ENCODE peak calls at places on chromosomes 13 and 19, in nine cellular contexts. B is stimulated activated CD8-positive, alpha-beta memory T cell treated with anti-CD3 and anti-CD28 coated beads, Interleukin-7, amount 100 ng/mL, for 24 hours; W is NCI-H748 treated with DMSO at 0.1 percent for 48 hours; T is activated naive CD4-positive, alpha-beta T cell treated with Interleukin-2 at 50 U/mL for 16 hours; Z is NCI-H1105; L is A549; M is stimulated activated CD4-positive, alpha-beta T cell treated with anti-CD3 and anti-CD28 coated beads, Interleukin-1b, Interleukin-23, amount 100 ng/mL, for 24 hours; F is pancreas; J is T-helper 22 cell. H is an unnamed sample.

GRCh38 chr19:1079566-1080111 is 12.7 kb downstream of the ARHGAP45 start:
- DNase-seq in B (no peak), W (no peak), T (peak; percentile 76), Z (no peak), L (no peak), M (no peak), F (peak; percentile 48), J (no peak), H (no peak)

GRCh38 chr19:18044825-18045304 is 36.9 kb downstream of the ARRDC2 start:
- DNase-seq in B (peak; percentile 81), W (no peak), T (peak; percentile 92), Z (no peak), L (no peak), M (peak; percentile 76), F (peak; percentile 56), J (peak; percentile 57), H (peak; percentile 74)

GRCh38 chr13:76690611-76691010 is 195.6 kb downstream of the KCTD12 start:
- DNase-seq in B (no peak), W (no peak), T (no peak), Z (no peak), L (no peak), M (no peak), F (no peak), J (no peak), H (no peak)

GRCh38 chr19:39419003-39419402 is 6.5 kb downstream of the PLEKHG2 start:
- DNase-seq in B (no peak), W (no peak), T (no peak), Z (no peak), L (no peak), M (no peak), F (no peak), J (no peak), H (no peak)

GRCh38 chr13:75798353-75799245 is 162.5 kb downstream of the LMO7 start:
- DNase-seq in B (no peak), W (no peak), T (no peak), Z (no peak), L (no peak), M (no peak), F (no peak), J (no peak), H (no peak)

GRCh38 chr13:113452942-113453901 is at the start of gene ADPRHL1:
- DNase-seq in B (no peak), W (no peak), T (no peak), Z (peak; percentile 6), L (no peak), M (no peak), F (no peak), J (no peak), H (peak; percentile 32)

GRCh38 chr19:46976845-46977320 is 42.8 kb upstream of the NPAS1 start:
- DNase-seq in B (no peak), W (no peak), T (no peak), Z (no peak), L (no peak), M (no peak), F (no peak), J (no peak), H (peak; percentile 39)

GRCh38 chr19:41871573-41872383 is 5.3 kb upstream of the CD79A start:
- DNase-seq in B (no peak), W (no peak), T (peak; percentile 69), Z (no peak), L (no peak), M (no peak), F (peak; percentile 34), J (peak; percentile 50), H (no peak)

GRCh38 chr13:23443878-23444277 is 10.4 kb upstream of the SACS start:
- DNase-seq in B (no peak), W (no peak), T (no peak), Z (no peak), L (no peak), M (no peak), F (no peak), J (no peak), H (no peak)

GRCh38 chr19:16185925-16186234 is 670 bp downstream of the FAM32A start:
- DNase-seq in B (no peak), W (no peak), T (no peak), Z (no peak), L (no peak), M (no peak), F (no peak), J (no peak), H (no peak)

GRCh38 chr19:347946-348861 is 3.6 kb upstream of the MIER2 start:
- DNase-seq in B (no peak), W (no peak), T (no peak), Z (no peak), L (no peak), M (no peak), F (no peak), J (no peak), H (no peak)

GRCh38 chr13:41919741-41920487 is 41.0 kb downstream of the VWA8 start:
- DNase-seq in B (no peak), W (no peak), T (no peak), Z (peak; percentile 40), L (no peak), M (no peak), F (no peak), J (no peak), H (no peak)

GRCh38 chr13:36453518-36453917 is 21.2 kb downstream of the CCNA1 start:
- DNase-seq in B (no peak), W (peak; percentile 27), T (no peak), Z (no peak), L (no peak), M (no peak), F (no peak), J (no peak), H (no peak)

GRCh38 chr13:32905063-32905863 is 111.0 kb upstream of the KL start:
- DNase-seq in B (no peak), W (no peak), T (no peak), Z (no peak), L (no peak), M (no peak), F (no peak), J (no peak), H (no peak)

GRCh38 chr19:40357655-40358054 is 9.2 kb downstream of the PLD3 start:
- DNase-seq in B (no peak), W (no peak), T (no peak), Z (no peak), L (no peak), M (no peak), F (no peak), J (no peak), H (no peak)

GRCh38 chr13:27036236-27036981 is 135.2 kb downstream of the USP12 start:
- DNase-seq in B (no peak), W (no peak), T (no peak), Z (no peak), L (peak; percentile 32), M (no peak), F (no peak), J (no peak), H (no peak)

GRCh38 chr19:11987405-11988231 is 22.8 kb downstream of the ZNF763 start:
- DNase-seq in B (peak; percentile 91), W (peak; percentile 64), T (peak; percentile 94), Z (peak; percentile 95), L (no peak), M (peak; percentile 91), F (peak; percentile 94), J (peak; percentile 75), H (peak; percentile 98)

GRCh38 chr19:18108897-18109296 is 11.3 kb downstream of the MAST3 start:
- DNase-seq in B (no peak), W (no peak), T (no peak), Z (no peak), L (no peak), M (no peak), F (no peak), J (no peak), H (no peak)

GRCh38 chr13:99380921-99381645 is 73.9 kb upstream of the GPR183 start:
- DNase-seq in B (peak; percentile 44), W (no peak), T (peak; percentile 70), Z (no peak), L (no peak), M (peak; percentile 50), F (no peak), J (no peak), H (no peak)

GRCh38 chr19:16232568-16232967 is 34.9 kb downstream of the AP1M1 start:
- DNase-seq in B (no peak), W (no peak), T (no peak), Z (no peak), L (no peak), M (no peak), F (no peak), J (no peak), H (no peak)

GRCh38 chr19:7478173-7478842 is 10.5 kb downstream of the PEX11G start:
- DNase-seq in B (no peak), W (no peak), T (no peak), Z (no peak), L (no peak), M (no peak), F (no peak), J (no peak), H (no peak)

GRCh38 chr19:50000038-50000890 is 24.9 kb downstream of the VRK3 start:
- DNase-seq in B (no peak), W (no peak), T (no peak), Z (no peak), L (no peak), M (no peak), F (no peak), J (no peak), H (no peak)

GRCh38 chr19:6521718-6522646 is 8.8 kb upstream of the TNFSF9 start:
- DNase-seq in B (no peak), W (no peak), T (peak; percentile 70), Z (no peak), L (no peak), M (no peak), F (no peak), J (peak; percentile 26), H (no peak)

GRCh38 chr19:54418030-54418929 is 3.0 kb downstream of the TTYH1 start:
- DNase-seq in B (no peak), W (no peak), T (no peak), Z (no peak), L (no peak), M (no peak), F (no peak), J (no peak), H (peak; percentile 62)

GRCh38 chr19:5624154-5624663 is 1.3 kb downstream of the SAFB start:
- DNase-seq in B (no peak), W (no peak), T (peak; percentile 29), Z (no peak), L (no peak), M (no peak), F (peak; percentile 62), J (no peak), H (peak; percentile 65)

GRCh38 chr19:53991224-53992113 is at the start of gene CACNG6:
- DNase-seq in B (no peak), W (peak; percentile 34), T (no peak), Z (peak; percentile 9), L (peak; percentile 86), M (no peak), F (peak; percentile 26), J (no peak), H (no peak)

GRCh38 chr13:20873348-20873747 is 29.2 kb downstream of the XPO4 start:
- DNase-seq in B (no peak), W (no peak), T (no peak), Z (no peak), L (no peak), M (no peak), F (no peak), J (no peak), H (no peak)

GRCh38 chr19:15869109-15869555 is 28.7 kb downstream of the CYP4F2 start:
- DNase-seq in B (no peak), W (no peak), T (peak; percentile 27), Z (no peak), L (peak; percentile 72), M (peak; percentile 3), F (no peak), J (no peak), H (peak; percentile 36)

GRCh38 chr19:2474232-2475017 is 1.5 kb upstream of the GADD45B start:
- DNase-seq in B (peak; percentile 79), W (peak; percentile 51), T (peak; percentile 94), Z (peak; percentile 71), L (peak; percentile 62), M (peak; percentile 84), F (peak; percentile 89), J (peak; percentile 80), H (peak; percentile 83)

GRCh38 chr19:16106121-16106520 is 5.6 kb upstream of the RAB8A start:
- DNase-seq in B (no peak), W (no peak), T (no peak), Z (no peak), L (no peak), M (no peak), F (no peak), J (no peak), H (no peak)

GRCh38 chr13:50376895-50377575 is 361.8 kb downstream of the KCNRG start:
- DNase-seq in B (no peak), W (no peak), T (no peak), Z (no peak), L (no peak), M (no peak), F (no peak), J (no peak), H (no peak)